ENCODE peak calls at places on chromosome 7, in seven cellular contexts. Y is RWPE1, J is fibroblast of lung, H is PC-9, O is A549, Z is MM.1S, P is suprapubic skin. N is an unnamed sample.

GRCh38 chr7:74479961-74480829 is 26.5 kb downstream of the GTF2IRD1 start:
- DNase-seq in O (no peak), Y (peak), Z (no peak), J (peak), P (peak), H (no peak), N (no peak)

GRCh38 chr7:144074374-144074773 is 4.8 kb downstream of the OR2A25 start:
- DNase-seq in J (no peak), Y (no peak), O (no peak), Z (no peak), H (no peak), P (no peak), N (no peak)

GRCh38 chr7:156547884-156548561 is 92.6 kb upstream of the RNF32 start:
- DNase-seq in Z (peak), P (no peak), H (no peak), O (no peak), Y (no peak), J (no peak), N (no peak)

GRCh38 chr7:55574062-55574717 is 1.9 kb upstream of the VOPP1 start:
- DNase-seq in J (peak), H (no peak), Z (peak), O (no peak), Y (peak), P (no peak), N (peak)

GRCh38 chr7:55144333-55144954 is 125.6 kb downstream of the EGFR start:
- DNase-seq in Y (no peak), O (peak), H (peak), P (no peak), J (no peak), Z (no peak), N (no peak)

GRCh38 chr7:94618134-94618533 is 37.8 kb downstream of the SGCE start:
- DNase-seq in H (no peak), Z (no peak), P (no peak), J (no peak), Y (no peak), O (no peak), N (no peak)

GRCh38 chr7:27107901-27108381 is 5.5 kb upstream of the HOXA2 start:
- DNase-seq in Y (no peak), H (no peak), O (no peak), P (peak), J (peak), Z (no peak), N (no peak)

GRCh38 chr7:47787249-47788069 is 160.8 kb downstream of the PKD1L1 start:
- DNase-seq in H (no peak), Z (no peak), Y (no peak), P (no peak), J (no peak), O (no peak), N (no peak)

GRCh38 chr7:3307437-3307836 is 6.4 kb downstream of the SDK1 start:
- DNase-seq in J (peak), Z (no peak), H (no peak), P (no peak), O (no peak), Y (no peak), N (no peak)

GRCh38 chr7:126930166-126930565 is 322.6 kb downstream of the GRM8 start:
- DNase-seq in Z (no peak), J (no peak), P (no peak), O (no peak), Y (no peak), H (no peak), N (no peak)
- H3K27ac ChIP-seq in Z (no peak), J (no peak), P (no peak), O (no peak), Y (no peak), H (no peak), N (no peak)

GRCh38 chr7:70271617-70272081 is 673.4 kb downstream of the AUTS2 start:
- DNase-seq in H (no peak), P (no peak), J (peak), Z (no peak), O (no peak), Y (peak), N (no peak)

GRCh38 chr7:70267381-70267780 is 669.1 kb downstream of the AUTS2 start:
- DNase-seq in Z (no peak), P (no peak), J (no peak), O (no peak), H (no peak), Y (no peak), N (no peak)

GRCh38 chr7:70268179-70268578 is 669.9 kb downstream of the AUTS2 start:
- DNase-seq in J (no peak), Y (no peak), O (no peak), Z (no peak), P (no peak), H (no peak), N (no peak)

GRCh38 chr7:70270149-70270548 is 671.9 kb downstream of the AUTS2 start:
- DNase-seq in O (no peak), Z (no peak), P (no peak), J (no peak), Y (no peak), H (no peak), N (no peak)

GRCh38 chr7:70266186-70266585 is 667.9 kb downstream of the AUTS2 start:
- DNase-seq in Z (no peak), H (no peak), Y (no peak), J (no peak), O (no peak), P (no peak), N (no peak)
- H3K27ac ChIP-seq in Z (no peak), H (no peak), Y (no peak), J (no peak), O (no peak), P (no peak), N (no peak)

GRCh38 chr7:908159-908918 is 32.0 kb downstream of the GET4 start:
- DNase-seq in Z (no peak), O (no peak), Y (no peak), H (no peak), J (no peak), P (no peak), N (no peak)

GRCh38 chr7:910441-910861 is 34.1 kb downstream of the GET4 start:
- DNase-seq in H (no peak), O (no peak), Z (no peak), J (no peak), P (no peak), Y (no peak), N (no peak)

GRCh38 chr7:911791-912480 is 35.6 kb downstream of the GET4 start:
- DNase-seq in Z (no peak), P (no peak), H (no peak), Y (no peak), J (no peak), O (no peak), N (no peak)

GRCh38 chr7:909358-910329 is 33.3 kb downstream of the GET4 start:
- DNase-seq in J (peak), O (peak), Z (no peak), P (no peak), Y (peak), H (no peak), N (no peak)

DNA sequence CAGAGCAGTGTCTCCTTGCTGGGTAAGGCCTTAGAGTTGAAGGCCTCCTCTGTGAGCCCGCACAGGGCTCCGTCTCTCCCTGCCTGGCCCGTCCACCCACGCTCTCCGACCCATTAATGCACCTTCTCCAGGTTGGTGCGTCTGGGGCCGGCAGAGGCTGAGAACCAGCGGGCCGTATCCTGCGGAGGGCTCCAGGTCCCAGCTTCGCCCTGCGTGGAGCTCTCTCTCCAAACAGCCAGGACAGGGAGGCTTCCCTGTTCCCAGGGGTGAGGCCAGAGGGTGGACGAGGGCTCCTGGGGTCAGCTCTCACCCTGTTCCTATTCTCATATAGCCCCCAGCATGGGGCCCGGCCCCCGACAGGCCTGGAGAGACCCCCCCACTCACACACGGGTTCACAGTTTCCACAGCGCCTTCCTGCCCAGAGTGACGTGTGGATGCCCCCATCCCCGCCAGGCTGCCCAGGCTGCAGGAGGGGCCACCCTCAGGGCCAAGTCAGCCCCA is 34.6 kb downstream of the GET4 start:
- DNase-seq in J (no peak), Y (no peak), H (no peak), O (no peak), P (no peak), Z (no peak), N (no peak)
- H3K27ac ChIP-seq in J (no peak), Y (no peak), H (no peak), O (no peak), P (no peak), Z (no peak), N (no peak)

DNA sequence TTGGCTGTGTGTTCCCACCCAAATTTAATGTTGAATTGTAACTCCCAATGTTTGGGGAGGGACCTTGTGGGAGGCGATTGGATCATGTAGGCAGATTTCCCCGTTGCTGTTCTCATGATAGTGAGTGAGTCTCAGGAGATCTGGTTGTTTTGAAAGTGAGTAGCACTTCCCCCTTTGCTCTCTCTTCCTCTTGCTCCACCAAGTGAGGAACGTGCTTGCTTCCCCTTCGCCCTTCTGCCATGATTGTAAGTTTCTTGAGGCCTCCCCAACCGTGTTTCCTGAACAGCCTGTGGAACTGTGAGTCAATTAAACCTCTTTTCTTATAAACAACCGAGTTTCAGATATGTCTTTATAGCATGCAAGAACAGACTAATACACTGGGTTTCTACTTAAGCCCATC is 176.3 kb downstream of the CDK14 start:
- DNase-seq in Z (peak), P (no peak), J (no peak), Y (no peak), H (no peak), O (no peak), N (no peak)
- H3K27ac ChIP-seq in Z (peak), P (no peak), J (no peak), Y (no peak), H (no peak), O (no peak), N (no peak)

GRCh38 chr7:140908351-140908750 is 16.4 kb downstream of the BRAF start:
- DNase-seq in Y (no peak), P (no peak), H (no peak), J (no peak), O (no peak), Z (no peak), N (no peak)
- H3K27ac ChIP-seq in Y (no peak), P (no peak), H (no peak), J (no peak), O (no peak), Z (no peak), N (no peak)

DNA sequence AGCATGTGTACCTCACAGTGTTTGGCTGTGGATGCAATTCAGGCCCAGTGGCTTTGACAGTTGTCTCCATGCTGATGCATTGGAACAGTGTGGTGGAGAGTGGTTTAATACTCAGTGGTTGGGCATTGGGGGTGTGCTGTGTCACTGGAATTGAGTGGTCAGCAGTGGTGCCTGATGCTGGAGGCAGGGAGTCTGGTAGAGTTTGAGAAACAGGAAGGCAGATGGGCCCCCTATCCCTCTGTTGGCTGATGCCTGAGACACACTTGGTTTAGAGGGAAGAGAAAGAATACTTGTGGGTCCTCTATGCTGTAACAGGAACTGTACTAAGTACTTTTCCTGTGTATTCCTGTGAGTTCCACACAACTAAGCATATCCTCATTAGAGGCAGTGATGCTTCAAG is 55.4 kb downstream of the EEPD1 start:
- DNase-seq in Z (no peak), O (no peak), Y (no peak), P (no peak), H (no peak), J (peak), N (no peak)
- H3K27ac ChIP-seq in Z (no peak), O (peak), Y (no peak), P (no peak), H (peak), J (no peak), N (no peak)

GRCh38 chr7:23347007-23347681 is 48.0 kb downstream of the MALSU1 start:
- DNase-seq in Z (no peak), H (no peak), O (no peak), P (no peak), Y (no peak), J (peak), N (no peak)
- H3K27ac ChIP-seq in Z (no peak), H (peak), O (peak), P (no peak), Y (peak), J (peak), N (peak)

GRCh38 chr7:31744294-31744874 is 57.4 kb downstream of the PPP1R17 start:
- DNase-seq in Z (peak), Y (peak), J (peak), H (peak), O (peak), P (no peak), N (no peak)

GRCh38 chr7:31735991-31736982 is 49.3 kb downstream of the PPP1R17 start:
- DNase-seq in J (peak), Y (peak), H (peak), O (peak), P (no peak), Z (peak), N (no peak)

GRCh38 chr7:31747553-31747952 is 60.5 kb downstream of the PPP1R17 start:
- DNase-seq in H (no peak), Z (no peak), O (no peak), Y (peak), J (no peak), P (no peak), N (peak)

DNA sequence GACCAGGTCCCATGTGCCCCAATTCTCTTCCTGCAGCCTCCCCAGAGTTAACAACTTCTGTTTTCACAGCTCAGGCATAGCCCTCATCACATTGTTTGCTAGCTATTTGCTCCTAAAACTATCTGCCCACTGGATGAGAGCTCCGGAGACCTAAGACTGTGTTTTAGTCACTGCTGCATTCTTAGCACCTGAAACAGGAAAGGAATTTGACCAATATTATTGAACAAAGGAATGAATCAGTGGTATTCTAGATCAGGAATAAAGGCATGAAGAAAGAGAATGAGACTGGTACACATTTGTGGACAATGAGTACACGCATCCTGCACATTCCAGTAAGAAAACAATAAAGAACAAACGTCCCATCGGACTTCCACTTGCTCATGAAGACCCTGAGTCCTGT is 54.8 kb downstream of the PPP1R17 start:
- DNase-seq in H (no peak), O (no peak), J (peak), Y (no peak), P (no peak), Z (no peak), N (no peak)
- H3K27ac ChIP-seq in H (no peak), O (no peak), J (no peak), Y (no peak), P (no peak), Z (no peak), N (peak)

DNA sequence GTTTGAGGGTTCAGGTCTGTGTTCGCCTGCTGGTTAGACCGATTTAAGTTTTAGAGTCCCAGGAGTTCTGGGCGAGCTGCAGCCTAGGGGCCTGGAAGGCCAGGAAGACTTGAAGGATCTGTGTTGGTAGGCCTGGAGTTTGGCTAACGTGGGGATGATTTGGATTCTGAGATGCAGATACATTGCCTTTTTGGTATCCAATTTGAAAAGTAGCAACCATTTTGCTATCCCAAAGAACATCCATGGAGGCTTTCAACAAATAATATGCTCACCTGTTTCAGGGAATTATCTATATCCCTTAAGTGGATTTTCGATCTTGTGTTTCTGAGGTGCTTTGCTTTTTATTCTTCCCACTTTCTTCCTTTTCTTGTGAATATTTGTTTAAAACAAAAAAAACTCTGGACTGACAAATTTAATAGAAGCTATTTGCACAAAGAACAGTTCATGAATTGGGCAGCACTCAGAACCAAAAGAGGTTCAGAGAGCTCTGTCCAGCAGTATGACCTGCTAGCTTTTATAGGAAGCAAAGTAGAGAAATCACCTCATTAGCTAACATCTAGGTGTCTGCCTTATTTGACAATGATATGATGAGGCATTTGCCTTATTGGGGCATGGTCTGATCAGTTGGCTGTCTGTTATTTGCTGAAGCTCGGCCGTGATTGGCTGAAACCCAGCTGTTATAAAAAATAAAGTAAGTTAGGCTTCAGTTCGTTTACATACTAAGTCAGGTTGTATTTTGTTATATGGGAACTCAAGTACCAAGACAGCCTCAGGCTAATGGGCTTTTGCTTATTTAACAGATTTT is 686 bp upstream of the TRIM4 start:
- DNase-seq in O (no peak), P (no peak), Y (no peak), J (peak), Z (no peak), H (no peak), N (no peak)
- H3K27ac ChIP-seq in O (peak), P (peak), Y (peak), J (peak), Z (peak), H (peak), N (peak)